ENCODE peak calls at places on chromosomes 16 and 17, in seven cellular contexts. J, Q, T, B, N, S and W are unnamed samples. For H3K4me1, the result is how much of the 10 kb centered on the place peaks cover.

GRCh38 chr16:22323173-22323997 is 26.2 kb downstream of the POLR3E start:
- DNase-seq in J (no peak), Q (no peak), T (no peak), B (no peak), N (no peak), S (no peak), W (no peak)

GRCh38 chr16:30335598-30336474 is 19.3 kb downstream of the CD2BP2 start:
- DNase-seq in J (peak), Q (no peak), T (no peak), B (peak), N (peak), S (no peak), W (peak)

GRCh38 chr17:80941171-80941570 is 50.5 kb upstream of the CHMP6 start:
- DNase-seq in J (no peak), Q (no peak), T (no peak), B (no peak), N (peak), S (no peak), W (no peak)

GRCh38 chr16:1740234-1740633 is 31.1 kb downstream of the NME3 start:
- DNase-seq in J (no peak), Q (no peak), T (no peak), B (no peak), N (no peak), S (no peak), W (no peak)

GRCh38 chr17:2137342-2138098 is 82.6 kb downstream of the HIC1 start:
- DNase-seq in J (peak), Q (no peak), T (no peak), B (no peak), N (no peak), S (peak), W (no peak)

GRCh38 chr16:67936876-67937605 is 391 bp upstream of the PSMB10 start:
- DNase-seq in J (peak), Q (no peak), T (no peak), B (no peak), N (no peak), S (no peak), W (no peak)

GRCh38 chr17:8176998-8177731 is 985 bp upstream of the TMEM107 start:
- DNase-seq in J (no peak), Q (no peak), T (no peak), B (no peak), N (no peak), S (no peak), W (no peak)

GRCh38 chr17:41254861-41255260 is 323 bp upstream of the KRTAP9-9 start:
- DNase-seq in J (no peak), Q (no peak), T (no peak), B (peak), N (no peak), S (no peak), W (no peak)

GRCh38 chr17:31113939-31114338 is 19.2 kb downstream of the NF1 start:
- DNase-seq in J (no peak), Q (no peak), T (no peak), B (no peak), N (no peak), S (no peak), W (no peak)

GRCh38 chr16:51524555-51525373 is 373.7 kb upstream of the SALL1 start:
- DNase-seq in J (no peak), Q (no peak), T (no peak), B (no peak), N (no peak), S (no peak), W (no peak)

GRCh38 chr16:85607331-85607765 is 5.8 kb upstream of the GSE1 start:
- DNase-seq in J (peak), Q (no peak), T (no peak), B (peak), N (no peak), S (no peak), W (no peak)

GRCh38 chr16:50627419-50627818 is 53.7 kb downstream of the SNX20 start:
- DNase-seq in J (peak), Q (no peak), T (no peak), B (no peak), N (peak), S (no peak), W (no peak)

GRCh38 chr16:75074415-75074793 is 42.2 kb downstream of the LDHD start:
- DNase-seq in J (no peak), Q (no peak), T (no peak), B (no peak), N (no peak), S (no peak), W (no peak)

GRCh38 chr17:46977348-46977747 is 1.7 kb downstream of the RPRML start:
- DNase-seq in J (peak), Q (no peak), T (no peak), B (peak), N (no peak), S (no peak), W (no peak)

GRCh38 chr17:47810901-47811635 is 10.5 kb downstream of the OSBPL7 start:
- DNase-seq in J (peak), Q (peak), T (no peak), B (no peak), N (peak), S (no peak), W (no peak)

GRCh38 chr17:21370430-21370829 is 5.7 kb upstream of the KCNJ12 start:
- DNase-seq in J (no peak), Q (no peak), T (no peak), B (no peak), N (no peak), S (no peak), W (no peak)

GRCh38 chr17:73902416-73903181 is 258.4 kb upstream of the SDK2 start:
- DNase-seq in J (no peak), Q (no peak), T (no peak), B (no peak), N (no peak), S (no peak), W (peak)

GRCh38 chr17:8868529-8868951 is 1.1 kb upstream of the PIK3R6 start:
- DNase-seq in J (no peak), Q (peak), T (no peak), B (no peak), N (no peak), S (no peak), W (no peak)

GRCh38 chr17:51428668-51429486 is 168.5 kb downstream of the UTP18 start:
- DNase-seq in J (no peak), Q (no peak), T (no peak), B (no peak), N (no peak), S (no peak), W (no peak)

GRCh38 chr16:57061084-57061905 is 31.1 kb upstream of the CPNE2 start:
- DNase-seq in J (peak), Q (peak), T (no peak), B (no peak), N (peak), S (no peak), W (no peak)

GRCh38 chr17:81396722-81397313 is 1.6 kb downstream of the BAHCC1 start:
- DNase-seq in J (no peak), Q (no peak), T (no peak), B (no peak), N (no peak), S (no peak), W (no peak)

GRCh38 chr16:87951550-87952538 is 610 bp downstream of the BANP start:
- DNase-seq in J (peak), Q (no peak), T (no peak), B (peak), N (no peak), S (no peak), W (no peak)

GRCh38 chr16:48499822-48500440 is 110.0 kb downstream of the N4BP1 start:
- DNase-seq in J (peak), Q (no peak), T (no peak), B (no peak), N (peak), S (no peak), W (no peak)

GRCh38 chr16:85927938-85928337 is 29.0 kb downstream of the IRF8 start:
- DNase-seq in J (no peak), Q (no peak), T (no peak), B (no peak), N (no peak), S (no peak), W (no peak)

GRCh38 chr16:84508502-84508901 is 4.0 kb upstream of the MEAK7 start:
- DNase-seq in J (no peak), Q (no peak), T (no peak), B (no peak), N (no peak), S (no peak), W (no peak)

GRCh38 chr17:58691701-58692238 is at the start of gene TEX14:
- DNase-seq in J (no peak), Q (no peak), T (no peak), B (peak), N (no peak), S (no peak), W (no peak)

GRCh38 chr16:77434365-77435239 is at the start of gene ADAMTS18:
- DNase-seq in J (no peak), Q (no peak), T (no peak), B (no peak), N (no peak), S (no peak), W (no peak)

GRCh38 chr16:35748621-35749252 is 2289.3 kb downstream of the TP53TG3F start:
- DNase-seq in J (no peak), Q (peak), T (no peak), B (no peak), N (no peak), S (no peak), W (peak)

GRCh38 chr17:29084476-29085148 is 41.7 kb downstream of the PIPOX start:
- DNase-seq in J (peak), Q (no peak), T (no peak), B (no peak), N (peak), S (no peak), W (no peak)

GRCh38 chr16:30494709-30495108 is 22.2 kb downstream of the ITGAL start:
- DNase-seq in J (no peak), Q (no peak), T (no peak), B (peak), N (no peak), S (no peak), W (no peak)

GRCh38 chr16:29810699-29811169 is 1.3 kb upstream of the PRRT2 start:
- DNase-seq in J (no peak), Q (no peak), T (no peak), B (no peak), N (no peak), S (no peak), W (no peak)

DNA sequence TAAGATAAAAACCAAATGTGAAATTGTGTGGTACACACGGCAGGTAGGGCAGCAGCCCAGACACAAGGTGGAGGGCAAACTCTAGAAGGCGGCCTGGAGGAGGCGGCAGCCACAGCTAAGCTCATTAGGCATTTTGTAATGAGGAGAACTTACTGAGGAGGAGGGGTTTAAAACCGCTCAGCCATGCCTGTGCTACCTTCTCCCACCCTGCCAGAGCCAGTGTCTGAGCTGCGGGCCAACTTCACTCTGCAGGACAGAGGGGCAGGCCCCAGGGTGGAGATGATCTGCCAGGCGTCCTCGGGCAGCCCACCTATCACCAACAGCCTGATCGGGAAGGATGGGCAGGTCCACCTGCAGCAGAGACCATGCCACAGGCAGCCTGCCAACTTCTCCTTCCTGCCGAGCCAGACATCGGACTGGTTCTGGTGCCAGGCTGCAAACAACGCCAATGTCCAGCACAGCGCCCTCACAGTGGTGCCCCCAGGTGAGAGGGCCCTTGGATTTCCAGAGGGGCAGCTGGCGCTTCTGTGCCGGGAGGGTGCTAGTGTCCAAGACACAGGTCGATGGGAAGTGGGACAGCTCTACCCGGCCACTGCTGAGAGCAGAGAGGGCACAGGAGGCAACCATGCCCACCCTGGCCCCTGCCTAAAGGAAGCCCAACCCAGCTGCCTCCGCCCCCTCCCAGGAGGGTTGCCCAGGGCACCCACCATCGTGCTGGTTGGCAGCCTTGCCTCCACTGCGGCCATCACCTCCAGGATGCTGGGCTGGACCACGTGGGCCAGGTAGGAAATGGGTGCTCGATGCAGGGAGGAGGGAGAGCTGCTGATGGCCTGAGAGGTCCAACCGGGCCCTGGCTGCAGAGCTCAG is 4.3 kb upstream of the SYNGR2 start:
- DNase-seq in J (peak), Q (no peak), T (no peak), B (no peak), N (no peak), S (no peak), W (no peak)
- TF ChIP-seq POLR2A in J (no peak), Q (no peak), T (no peak), B (no peak), N (no peak), S (no peak), W (no peak)

DNA sequence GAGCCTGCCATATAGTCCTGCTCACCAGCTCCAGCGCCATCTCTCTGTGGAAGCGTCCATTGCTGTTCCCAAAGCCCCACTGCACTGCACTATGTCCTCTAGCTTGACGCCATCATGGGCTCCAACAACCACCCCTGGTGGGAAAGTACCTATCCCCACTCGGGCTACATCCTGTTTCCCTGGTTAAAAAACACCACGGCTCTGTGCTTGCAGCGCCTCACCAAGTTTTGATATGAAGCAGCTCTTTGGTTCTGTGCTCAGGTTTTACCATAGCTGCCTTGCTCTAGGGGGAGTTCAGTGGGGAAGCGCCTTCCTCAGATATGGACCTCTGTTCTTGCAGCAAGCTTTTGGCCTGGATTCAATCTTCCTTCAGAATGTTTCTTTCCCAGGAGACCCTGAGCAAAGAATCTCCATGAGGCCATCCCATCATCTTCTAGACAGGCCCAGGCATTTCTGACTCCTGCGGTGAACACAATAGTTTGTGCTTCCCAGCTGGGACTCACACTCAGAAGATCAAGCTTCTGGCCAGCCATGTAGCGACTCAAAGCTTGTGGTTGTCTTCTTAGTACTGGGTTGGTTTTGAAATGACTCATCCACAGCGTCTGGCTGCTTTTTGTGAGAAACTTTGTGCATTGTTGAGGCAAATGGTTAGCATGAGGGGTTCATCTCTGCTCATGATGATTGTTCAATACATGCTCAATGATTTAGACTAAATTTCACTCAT is 39.5 kb downstream of the DYNLRB2 start:
- DNase-seq in J (no peak), Q (no peak), T (no peak), B (no peak), N (no peak), S (no peak), W (no peak)
- TF ChIP-seq POLR2AphosphoS5 in J (no peak), Q (no peak), T (no peak), B (no peak), N (no peak), S (no peak), W (no peak)

GRCh38 chr17:77377836-77378235 is 237.1 kb downstream of the SEC14L1 start:
- DNase-seq in J (no peak), Q (no peak), T (no peak), B (no peak), N (no peak), S (no peak), W (no peak)
- H3K4me1 ChIP-seq in J (under half), Q (half or more), T (under half), B (half or more), N (half or more), S (under half), W (half or more)

GRCh38 chr16:55508271-55508921 is 476 bp upstream of the LPCAT2 start:
- DNase-seq in J (no peak), Q (no peak), T (no peak), B (no peak), N (no peak), S (no peak), W (no peak)

GRCh38 chr16:55506708-55507107 is 2.2 kb upstream of the LPCAT2 start:
- DNase-seq in J (no peak), Q (no peak), T (no peak), B (no peak), N (no peak), S (no peak), W (no peak)

GRCh38 chr16:55506083-55506482 is 2.8 kb upstream of the LPCAT2 start:
- DNase-seq in J (no peak), Q (no peak), T (no peak), B (no peak), N (no peak), S (no peak), W (no peak)

GRCh38 chr16:55510185-55510805 is 1.4 kb downstream of the LPCAT2 start:
- DNase-seq in J (no peak), Q (no peak), T (no peak), B (no peak), N (no peak), S (no peak), W (no peak)

DNA sequence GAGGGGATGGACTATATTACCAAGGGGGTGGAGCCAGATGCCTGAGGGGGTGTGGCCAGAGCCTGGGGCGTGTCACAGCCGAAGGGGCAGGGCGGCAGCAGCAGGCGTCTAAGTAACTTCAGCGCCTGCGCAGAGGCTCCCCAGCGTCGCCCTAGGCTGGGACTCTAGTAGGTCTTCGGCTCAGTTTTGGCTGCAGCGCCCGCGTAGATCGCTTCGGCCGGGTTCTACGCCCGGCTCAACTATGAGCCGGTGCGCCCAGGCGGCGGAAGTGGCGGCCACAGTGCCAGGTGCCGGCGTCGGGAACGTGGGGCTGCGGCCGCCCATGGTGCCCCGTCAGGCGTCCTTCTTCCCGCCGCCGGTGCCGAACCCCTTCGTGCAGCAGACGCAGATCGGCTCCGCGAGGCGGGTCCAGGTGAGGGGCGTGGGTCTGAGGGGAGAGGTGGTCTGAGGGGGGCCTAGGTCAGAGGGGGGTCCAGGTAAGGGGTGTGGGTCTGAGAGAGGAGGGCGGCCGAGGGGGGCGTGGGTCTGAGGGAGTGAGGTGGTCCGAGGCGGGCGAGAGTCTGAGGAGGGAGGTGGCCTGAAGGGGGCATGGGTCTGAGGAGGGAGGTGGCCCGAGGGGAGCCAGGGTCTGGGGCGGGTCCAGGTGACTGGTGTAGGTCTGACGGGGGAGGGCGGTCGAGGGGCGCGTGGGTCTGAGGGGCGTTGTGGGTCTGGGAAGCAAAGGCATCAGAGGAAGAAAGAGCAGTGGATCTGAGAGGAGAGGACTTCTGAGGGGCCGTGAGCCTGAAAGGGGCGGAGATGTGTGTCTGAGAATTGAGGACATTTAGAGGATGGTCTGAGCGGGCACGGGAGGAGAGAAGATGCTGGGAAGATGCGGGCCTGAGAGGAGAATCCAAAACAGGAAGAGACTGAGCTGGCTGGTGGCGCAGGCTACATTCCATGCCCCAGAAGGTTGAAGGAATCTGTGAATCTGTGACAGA is at the start of gene LPCAT2:
- DNase-seq in J (peak), Q (peak), T (no peak), B (peak), N (peak), S (peak), W (peak)
- TF ChIP-seq POLR2A in J (peak), Q (no peak), T (peak), B (peak), N (peak), S (peak), W (no peak)

GRCh38 chr17:17064322-17064721 is 22.1 kb downstream of the MPRIP start:
- DNase-seq in J (peak), Q (no peak), T (peak), B (no peak), N (peak), S (no peak), W (no peak)

GRCh38 chr17:17062356-17062755 is 20.1 kb downstream of the MPRIP start:
- DNase-seq in J (no peak), Q (no peak), T (peak), B (no peak), N (peak), S (no peak), W (no peak)

GRCh38 chr17:17061516-17061915 is 19.3 kb downstream of the MPRIP start:
- DNase-seq in J (no peak), Q (no peak), T (peak), B (no peak), N (peak), S (no peak), W (no peak)

GRCh38 chr17:17062866-17063265 is 20.6 kb downstream of the MPRIP start:
- DNase-seq in J (no peak), Q (no peak), T (peak), B (no peak), N (peak), S (no peak), W (no peak)

DNA sequence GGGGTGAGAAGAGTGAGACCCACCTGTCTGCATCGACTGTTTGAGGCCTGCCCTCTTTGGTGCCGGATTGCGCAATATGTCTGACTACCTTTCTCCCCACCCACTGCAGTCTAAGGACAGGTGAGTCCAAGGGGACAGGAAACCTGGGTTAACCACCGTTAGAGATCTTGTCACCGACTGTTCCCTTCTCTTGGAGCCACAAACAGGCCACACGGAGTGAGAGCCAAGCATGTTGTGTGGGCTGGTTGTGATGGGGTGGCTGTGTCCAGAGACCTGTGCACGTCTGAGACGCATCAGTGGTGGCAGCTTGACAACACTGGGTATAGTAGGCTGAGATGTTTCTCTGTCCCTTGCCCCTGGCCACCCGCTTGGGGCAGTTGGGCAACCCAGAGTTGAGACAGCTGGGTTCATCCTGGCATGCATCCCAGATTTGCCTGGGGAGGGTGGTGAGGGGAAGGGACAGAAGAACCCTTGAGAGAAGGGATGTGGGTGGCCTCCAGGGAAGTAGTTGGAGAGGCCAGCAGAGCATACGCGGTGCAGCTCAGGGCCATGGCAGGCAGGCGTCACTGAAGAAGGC is 21.4 kb downstream of the MPRIP start:
- DNase-seq in J (peak), Q (no peak), T (peak), B (no peak), N (peak), S (no peak), W (no peak)
- TF ChIP-seq POLR2AphosphoS5 in J (no peak), Q (no peak), T (peak), B (no peak), N (no peak), S (no peak), W (no peak)

GRCh38 chr17:75313941-75314550 is 24.8 kb upstream of the SLC25A19 start:
- DNase-seq in J (peak), Q (no peak), T (no peak), B (no peak), N (peak), S (no peak), W (no peak)
- H3K4me1 ChIP-seq in J (under half), Q (under half), T (under half), B (under half), N (under half), S (under half), W (under half)